ENCODE peak calls at places on chromosome 16, in ten cellular contexts. T, U, F, E, O, Z, D, X, Q and I are unnamed samples.

GRCh38 chr16:73210084-73210483 is 162.2 kb upstream of the ZFHX3 start:
- DNase-seq in T (no peak), U (no peak), F (no peak), E (no peak), O (no peak), Z (no peak), D (no peak), X (no peak), Q (no peak), I (no peak)

GRCh38 chr16:17235147-17235817 is 235.5 kb downstream of the XYLT1 start:
- DNase-seq in T (peak), U (no peak), F (no peak), E (no peak), O (no peak), Z (no peak), D (no peak), X (no peak), Q (no peak), I (peak)

GRCh38 chr16:81593481-81593880 is 148.9 kb downstream of the CMIP start:
- DNase-seq in T (no peak), U (no peak), F (no peak), E (no peak), O (no peak), Z (no peak), D (no peak), X (no peak), Q (no peak), I (no peak)

GRCh38 chr16:65743558-65743957 is 621.7 kb upstream of the CDH11 start:
- DNase-seq in T (no peak), U (no peak), F (no peak), E (no peak), O (no peak), Z (no peak), D (no peak), X (no peak), Q (no peak), I (no peak)

GRCh38 chr16:57480127-57480753 is 6.1 kb downstream of the DOK4 start:
- DNase-seq in T (peak), U (no peak), F (no peak), E (no peak), O (peak), Z (peak), D (no peak), X (peak), Q (peak), I (no peak)

GRCh38 chr16:85552980-85553435 is 60.1 kb upstream of the GSE1 start:
- DNase-seq in T (no peak), U (no peak), F (no peak), E (no peak), O (no peak), Z (no peak), D (no peak), X (no peak), Q (no peak), I (no peak)

GRCh38 chr16:27224741-27225300 is 21.5 kb downstream of the KDM8 start:
- DNase-seq in T (no peak), U (no peak), F (no peak), E (no peak), O (peak), Z (no peak), D (no peak), X (no peak), Q (no peak), I (no peak)

GRCh38 chr16:25210758-25211157 is 6.0 kb upstream of the AQP8 start:
- DNase-seq in T (peak), U (no peak), F (no peak), E (no peak), O (no peak), Z (no peak), D (no peak), X (no peak), Q (peak), I (no peak)

GRCh38 chr16:57276596-57276995 is 7.9 kb downstream of the PLLP start:
- DNase-seq in T (no peak), U (no peak), F (peak), E (no peak), O (no peak), Z (no peak), D (no peak), X (no peak), Q (no peak), I (no peak)

GRCh38 chr16:26644912-26645543 is 421.7 kb upstream of the C16orf82 start:
- DNase-seq in T (no peak), U (no peak), F (no peak), E (no peak), O (no peak), Z (no peak), D (no peak), X (no peak), Q (no peak), I (no peak)

GRCh38 chr16:67969286-67970039 is 1.0 kb upstream of the SLC12A4 start:
- DNase-seq in T (no peak), U (no peak), F (no peak), E (no peak), O (no peak), Z (no peak), D (no peak), X (peak), Q (no peak), I (no peak)

GRCh38 chr16:67966549-67967182 is 1.8 kb downstream of the SLC12A4 start:
- DNase-seq in T (peak), U (no peak), F (no peak), E (no peak), O (peak), Z (peak), D (no peak), X (peak), Q (no peak), I (no peak)

GRCh38 chr16:67967956-67968439 is 439 bp downstream of the SLC12A4 start:
- DNase-seq in T (no peak), U (peak), F (no peak), E (no peak), O (peak), Z (no peak), D (no peak), X (peak), Q (no peak), I (no peak)

GRCh38 chr16:67967183-67967955 is 1.1 kb downstream of the SLC12A4 start:
- DNase-seq in T (peak), U (no peak), F (no peak), E (no peak), O (no peak), Z (no peak), D (peak), X (no peak), Q (peak), I (no peak)

GRCh38 chr16:67968440-67969285 is at the start of gene SLC12A4:
- DNase-seq in T (peak), U (peak), F (peak), E (peak), O (peak), Z (peak), D (peak), X (peak), Q (peak), I (no peak)
- TF ChIP-seq CTCF in T (no peak), U (no peak), F (no peak), E (no peak), O (no peak), Z (no peak), D (no peak), X (no peak), Q (peak), I (no peak)

DNA sequence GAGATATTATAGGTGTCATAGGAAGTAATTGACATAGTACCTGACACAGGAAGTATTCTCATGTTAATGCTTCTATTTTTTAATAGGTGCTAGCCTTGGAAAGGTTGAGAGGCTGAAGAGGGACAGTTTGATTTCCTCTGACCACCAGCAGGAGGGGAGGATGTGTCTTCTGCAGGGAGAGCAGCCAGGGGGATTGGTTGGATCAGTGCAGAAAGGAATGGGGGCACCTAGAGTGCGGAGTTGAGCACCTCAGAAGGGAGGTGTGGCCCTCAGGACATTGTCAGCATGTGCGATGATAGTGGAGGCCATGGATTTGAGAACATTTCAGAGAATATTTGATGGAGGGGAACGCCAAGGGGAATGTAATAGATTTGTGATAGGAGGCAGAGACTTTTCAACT is 23.4 kb downstream of the HAPSTR1 start:
- DNase-seq in T (no peak), U (no peak), F (no peak), E (peak), O (no peak), Z (no peak), D (no peak), X (no peak), Q (no peak), I (no peak)
- TF ChIP-seq CTCF in T (no peak), U (no peak), F (no peak), E (no peak), O (no peak), Z (no peak), D (no peak), X (no peak), Q (peak), I (no peak)

GRCh38 chr16:76639685-76640289 is 362.6 kb downstream of the CNTNAP4 start:
- DNase-seq in T (peak), U (no peak), F (peak), E (no peak), O (no peak), Z (no peak), D (no peak), X (no peak), Q (no peak), I (no peak)
- TF ChIP-seq CTCF in T (peak), U (no peak), F (no peak), E (no peak), O (no peak), Z (no peak), D (no peak), X (no peak), Q (peak), I (no peak)

GRCh38 chr16:28981517-28981916 is 3.3 kb upstream of the LAT start:
- DNase-seq in T (peak), U (no peak), F (peak), E (no peak), O (no peak), Z (no peak), D (no peak), X (no peak), Q (no peak), I (no peak)
- TF ChIP-seq CTCF in T (peak), U (peak), F (peak), E (no peak), O (peak), Z (peak), D (no peak), X (no peak), Q (peak), I (peak)

DNA sequence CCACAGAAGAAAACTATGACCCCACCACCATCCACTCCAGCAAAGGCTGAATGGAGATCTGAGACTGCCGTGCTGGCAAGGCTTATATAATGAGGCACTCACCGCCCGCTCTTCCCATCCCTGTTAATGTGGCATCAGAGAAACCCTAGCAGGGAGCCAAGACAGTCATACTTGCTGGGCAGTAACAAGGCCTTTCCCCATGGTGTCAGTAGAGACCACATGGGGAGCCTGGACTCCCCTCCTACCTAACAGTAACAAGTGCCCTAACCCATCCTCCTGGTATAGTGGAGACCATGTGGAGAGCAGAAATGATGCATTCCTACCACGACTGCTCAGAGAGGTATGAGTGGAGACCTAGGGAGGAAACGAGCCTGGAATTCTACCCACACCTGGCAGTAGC is 235.2 kb downstream of the C16orf78 start:
- DNase-seq in T (peak), U (peak), F (no peak), E (peak), O (no peak), Z (peak), D (no peak), X (no peak), Q (peak), I (no peak)
- TF ChIP-seq CTCF in T (peak), U (no peak), F (no peak), E (no peak), O (peak), Z (peak), D (no peak), X (no peak), Q (peak), I (no peak)

GRCh38 chr16:51757124-51757470 is 606.0 kb upstream of the SALL1 start:
- DNase-seq in T (no peak), U (no peak), F (no peak), E (no peak), O (no peak), Z (no peak), D (no peak), X (no peak), Q (no peak), I (no peak)
- TF ChIP-seq CTCF in T (no peak), U (no peak), F (no peak), E (no peak), O (no peak), Z (no peak), D (no peak), X (no peak), Q (no peak), I (no peak)